ENCODE peak calls at places on chromosomes 6 and 20, in seven cellular contexts. A, X, Y, Z, E, K and U are unnamed samples.

GRCh38 chr6:3851839-3852238 is 2.7 kb downstream of the FAM50B start:
- DNase-seq in X (no peak), A (no peak), Y (no peak), E (no peak), K (no peak), Z (no peak), U (no peak)

GRCh38 chr6:33008944-33009861 is at the start of gene HLA-DOA:
- DNase-seq in A (no peak), K (peak), Z (no peak), X (no peak), E (no peak), Y (no peak), U (no peak)

GRCh38 chr6:14807971-14808370 is 437.9 kb upstream of the JARID2 start:
- DNase-seq in Z (no peak), A (no peak), E (no peak), K (no peak), Y (no peak), X (no peak), U (no peak)

GRCh38 chr6:106026748-106027147 is 59.4 kb upstream of the PRDM1 start:
- DNase-seq in X (no peak), A (no peak), Y (no peak), K (no peak), E (no peak), Z (no peak), U (no peak)

GRCh38 chr6:121848523-121849255 is 413.2 kb downstream of the GJA1 start:
- DNase-seq in Y (no peak), Z (no peak), A (no peak), K (no peak), E (no peak), X (no peak), U (no peak)

GRCh38 chr20:45911486-45912343 is at the start of gene PLTP:
- DNase-seq in A (peak), Y (peak), Z (peak), K (peak), X (no peak), E (peak), U (peak)

GRCh38 chr6:144064402-144064830 is 31.0 kb downstream of the SF3B5 start:
- DNase-seq in Z (peak), K (peak), A (peak), X (no peak), E (peak), Y (peak), U (peak)

GRCh38 chr6:106056060-106056737 is 29.9 kb upstream of the PRDM1 start:
- DNase-seq in X (no peak), E (no peak), K (no peak), Z (no peak), A (no peak), Y (no peak), U (no peak)

GRCh38 chr20:11195899-11196558 is 522.2 kb upstream of the JAG1 start:
- DNase-seq in Y (no peak), X (peak), K (no peak), Z (peak), A (no peak), E (no peak), U (no peak)

GRCh38 chr20:13546497-13547131 is 92.1 kb downstream of the TASP1 start:
- DNase-seq in E (peak), A (peak), X (peak), Y (peak), K (peak), Z (peak), U (peak)

GRCh38 chr6:138455746-138456392 is 43.4 kb downstream of the NHSL1 start:
- DNase-seq in K (peak), Z (no peak), A (no peak), Y (no peak), X (no peak), E (no peak), U (no peak)

GRCh38 chr6:29924731-29925130 is 17.6 kb upstream of the HLA-A start:
- DNase-seq in E (peak), X (no peak), Y (no peak), A (no peak), K (no peak), Z (no peak), U (no peak)

GRCh38 chr6:162621246-162621645 is 106.3 kb downstream of the PRKN start:
- DNase-seq in K (no peak), X (peak), Y (no peak), Z (no peak), E (no peak), A (no peak), U (no peak)

GRCh38 chr6:44285552-44286284 is 15.5 kb downstream of the TMEM151B start:
- DNase-seq in A (no peak), E (no peak), K (no peak), Z (no peak), Y (no peak), X (no peak), U (no peak)

GRCh38 chr20:20712004-20712473 is 405 bp downstream of the RALGAPA2 start:
- DNase-seq in E (no peak), X (no peak), K (peak), Z (no peak), Y (no peak), A (no peak), U (no peak)

GRCh38 chr6:111875741-111876140 is 2.5 kb upstream of the FYN start:
- DNase-seq in E (no peak), A (no peak), K (no peak), X (no peak), Y (no peak), Z (no peak), U (no peak)

GRCh38 chr6:111871725-111872520 is 1.3 kb downstream of the FYN start:
- DNase-seq in A (peak), Y (peak), Z (peak), E (peak), X (peak), K (no peak), U (no peak)

GRCh38 chr6:111873178-111874029 is at the start of gene FYN:
- DNase-seq in X (peak), A (peak), E (peak), Z (peak), K (peak), Y (peak), U (peak)

GRCh38 chr6:111872521-111873177 is 603 bp downstream of the FYN start:
- DNase-seq in X (no peak), A (peak), Z (peak), E (peak), K (peak), Y (peak), U (peak)

GRCh38 chr6:111874030-111874425 is 776 bp upstream of the FYN start:
- DNase-seq in X (no peak), K (peak), Y (peak), Z (peak), A (no peak), E (peak), U (no peak)
- H3K4me3 ChIP-seq in X (peak), K (no peak), Y (peak), Z (peak), A (peak), E (peak), U (peak)

DNA sequence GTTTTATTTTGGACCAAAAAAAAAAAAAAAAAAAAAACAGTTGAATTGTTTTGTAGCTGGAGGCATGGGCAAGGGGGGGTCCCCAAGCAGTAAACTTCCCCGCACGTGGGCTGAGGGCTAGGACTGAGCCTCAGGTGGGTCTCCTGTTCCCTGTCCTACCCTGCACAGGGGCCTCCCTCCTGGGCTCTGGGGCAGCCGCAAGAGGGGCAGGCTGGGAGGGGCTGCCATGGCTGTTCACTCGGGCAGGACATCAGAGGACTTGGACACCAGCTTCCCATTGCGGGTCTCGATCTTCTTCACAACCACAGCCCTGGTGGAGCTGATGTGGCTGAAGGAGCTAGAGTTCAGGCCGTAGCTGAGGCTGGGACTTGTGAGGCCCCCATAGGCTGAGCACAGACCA is 21.1 kb downstream of the SGK1 start:
- DNase-seq in Z (no peak), Y (no peak), A (no peak), E (no peak), X (no peak), K (no peak), U (no peak)
- H3K27ac ChIP-seq in Z (no peak), Y (no peak), A (peak), E (no peak), X (peak), K (no peak), U (no peak)

GRCh38 chr6:156777866-156778614 is 862 bp downstream of the ARID1B start:
- DNase-seq in A (peak), K (peak), Y (peak), E (peak), Z (peak), X (peak), U (peak)

GRCh38 chr6:156777577-156777865 is 343 bp downstream of the ARID1B start:
- DNase-seq in X (peak), A (no peak), K (no peak), E (no peak), Z (no peak), Y (no peak), U (no peak)

GRCh38 chr6:156779206-156780116 is 2.3 kb downstream of the ARID1B start:
- DNase-seq in A (peak), E (peak), K (peak), Y (peak), Z (peak), X (no peak), U (peak)

GRCh38 chr6:156780117-156780641 is 3.0 kb downstream of the ARID1B start:
- DNase-seq in Z (peak), Y (peak), K (peak), A (no peak), X (peak), E (peak), U (no peak)

DNA sequence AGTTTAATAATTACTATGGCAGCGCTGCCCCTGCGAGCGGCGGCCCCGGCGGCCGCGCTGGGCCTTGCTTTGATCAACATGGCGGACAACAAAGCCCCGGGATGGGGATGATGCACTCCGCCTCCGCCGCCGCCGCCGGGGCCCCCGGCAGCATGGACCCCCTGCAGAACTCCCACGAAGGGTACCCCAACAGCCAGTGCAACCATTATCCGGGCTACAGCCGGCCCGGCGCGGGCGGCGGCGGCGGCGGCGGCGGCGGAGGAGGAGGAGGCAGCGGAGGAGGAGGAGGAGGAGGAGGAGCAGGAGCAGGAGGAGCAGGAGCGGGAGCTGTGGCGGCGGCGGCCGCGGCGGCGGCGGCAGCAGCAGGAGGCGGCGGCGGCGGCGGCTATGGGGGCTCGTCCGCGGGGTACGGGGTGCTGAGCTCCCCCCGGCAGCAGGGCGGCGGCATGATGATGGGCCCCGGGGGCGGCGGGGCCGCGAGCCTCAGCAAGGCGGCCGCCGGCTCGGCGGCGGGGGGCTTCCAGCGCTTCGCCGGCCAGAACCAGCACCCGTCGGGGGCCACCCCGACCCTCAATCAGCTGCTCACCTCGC is 1.5 kb downstream of the ARID1B start:
- DNase-seq in Z (peak), E (peak), A (peak), K (peak), Y (peak), X (no peak), U (peak)
- H3K4me3 ChIP-seq in Z (peak), E (peak), A (peak), K (peak), Y (peak), X (peak), U (peak)

DNA sequence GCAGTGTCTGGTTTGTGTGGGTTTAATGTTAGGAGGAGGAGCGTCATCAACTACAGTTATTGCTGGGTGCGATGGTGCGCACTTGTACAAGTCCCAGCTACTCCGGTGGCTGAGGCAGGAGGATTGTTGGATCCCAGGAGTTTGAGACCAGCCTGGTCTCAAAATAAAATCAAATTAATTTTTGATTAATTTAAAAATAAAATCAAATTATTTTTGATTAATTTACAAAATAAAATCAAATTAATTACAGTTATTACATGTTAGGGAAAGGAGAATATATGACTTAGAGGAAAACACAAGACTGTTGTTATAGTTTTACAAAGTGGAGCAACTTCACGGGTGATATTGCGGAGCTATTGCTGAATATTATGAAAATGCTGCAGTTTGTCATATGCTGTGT is 34.7 kb upstream of the ADGRF5 start:
- DNase-seq in Z (no peak), X (no peak), E (no peak), K (no peak), Y (no peak), A (no peak), U (no peak)
- H3K27ac ChIP-seq in Z (no peak), X (no peak), E (no peak), K (no peak), Y (no peak), A (no peak), U (no peak)

GRCh38 chr20:50085481-50086365 is 27.2 kb downstream of the UBE2V1 start:
- DNase-seq in E (no peak), Y (peak), Z (peak), A (peak), K (peak), X (peak), U (no peak)
- H3K4me3 ChIP-seq in E (peak), Y (no peak), Z (peak), A (no peak), K (peak), X (no peak), U (no peak)